ENCODE peak calls at places on chromosome X, in nine cellular contexts. X is AG10803; O is natural killer cell; N is fibroblast of villous mesenchyme; J is colonic mucosa; M is CD4-positive, alpha-beta T cell; F is RWPE1; H is heart left ventricle; Q is AG09319. V is an unnamed sample.

GRCh38 chrX:132171881-132172280 is 44.1 kb upstream of the FRMD7 start:
- DNase-seq in M (no peak), O (no peak), J (no peak), Q (no peak), H (no peak), F (no peak), N (no peak), X (no peak), V (no peak)

GRCh38 chrX:132918523-132918922 is 39.9 kb downstream of the HS6ST2 start:
- DNase-seq in X (no peak), F (no peak), M (no peak), H (no peak), N (no peak), O (no peak), Q (no peak), J (no peak), V (no peak)

GRCh38 chrX:108537005-108537404 is 97.4 kb downstream of the COL4A5 start:
- DNase-seq in Q (peak), F (peak), J (peak), H (no peak), O (no peak), M (no peak), X (peak), N (peak), V (no peak)

GRCh38 chrX:125287282-125287681 is 32.4 kb upstream of the TEX13C start:
- DNase-seq in Q (no peak), F (no peak), X (no peak), J (no peak), O (no peak), H (no peak), N (no peak), M (no peak), V (no peak)

GRCh38 chrX:78123190-78123589 is 16.3 kb downstream of the TAF9B start:
- DNase-seq in H (no peak), M (no peak), N (no peak), F (no peak), O (no peak), X (peak), J (no peak), Q (no peak), V (no peak)

GRCh38 chrX:131305926-131306325 is 16.8 kb upstream of the IGSF1 start:
- DNase-seq in X (no peak), N (no peak), F (no peak), J (no peak), Q (no peak), O (no peak), M (no peak), H (no peak), V (no peak)

GRCh38 chrX:2984342-2984741 is 22.0 kb upstream of the ARSH start:
- DNase-seq in F (no peak), J (no peak), X (no peak), H (no peak), M (no peak), N (no peak), O (no peak), Q (no peak), V (no peak)

GRCh38 chrX:70592091-70592490 is 147.5 kb downstream of the DLG3 start:
- DNase-seq in H (no peak), J (no peak), Q (peak), M (no peak), N (peak), O (no peak), X (peak), F (peak), V (no peak)

GRCh38 chrX:75746891-75747639 is 38.0 kb downstream of the MAGEE2 start:
- DNase-seq in Q (no peak), M (peak), J (peak), F (peak), X (peak), N (peak), H (peak), O (no peak), V (peak)

GRCh38 chrX:15471016-15471415 is 22.1 kb downstream of the PIR start:
- DNase-seq in H (peak), J (peak), O (peak), N (peak), Q (no peak), X (peak), F (peak), M (peak), V (peak)

GRCh38 chrX:49186125-49187027 is at the start of gene PRICKLE3:
- DNase-seq in X (peak), H (peak), N (peak), M (peak), F (no peak), J (peak), O (peak), Q (no peak), V (peak)

GRCh38 chrX:74922922-74923321 is 2.3 kb downstream of the NEXMIF start:
- DNase-seq in M (no peak), X (no peak), J (no peak), Q (no peak), N (no peak), O (no peak), F (no peak), H (no peak), V (no peak)

GRCh38 chrX:153762636-153763173 is 1.3 kb upstream of the PLXNB3 start:
- DNase-seq in H (no peak), O (no peak), X (no peak), F (no peak), N (no peak), M (no peak), J (no peak), Q (no peak), V (no peak)

DNA sequence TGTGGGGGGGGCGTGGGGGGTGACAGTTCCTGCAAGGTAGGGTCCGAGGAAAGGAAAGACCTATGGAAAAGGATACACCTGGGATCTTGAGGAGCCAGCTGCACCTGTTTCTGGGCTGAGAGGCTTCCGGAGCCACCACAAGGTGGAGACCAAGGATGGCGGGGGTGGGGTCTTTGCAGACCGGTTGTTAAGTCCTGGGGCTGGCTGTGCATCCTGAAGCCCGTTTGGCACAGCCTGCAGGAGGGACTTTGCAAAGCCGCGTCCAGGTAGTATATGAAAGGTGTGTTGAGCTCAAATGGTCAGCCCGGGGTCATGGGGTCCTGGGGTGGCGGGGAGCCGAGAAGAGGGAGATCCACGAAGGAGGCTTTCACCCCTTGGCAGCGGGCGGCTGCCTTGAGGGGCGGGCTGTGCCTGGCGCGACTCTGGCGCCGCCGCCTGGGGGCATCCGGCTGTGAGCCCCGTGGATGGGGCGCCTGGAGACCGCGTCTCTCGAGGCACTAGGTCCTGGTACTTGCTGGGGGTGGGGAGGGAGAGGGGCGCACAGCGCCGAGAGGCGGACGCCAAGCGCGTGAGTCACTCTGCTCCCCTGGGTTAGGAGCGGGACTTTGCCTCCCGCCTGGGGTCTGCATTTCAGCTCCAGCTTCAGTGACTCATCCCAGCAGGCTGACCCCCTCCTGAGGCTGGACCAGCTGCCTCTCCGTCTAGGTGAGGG is 58.2 kb upstream of the DYNLT3 start:
- DNase-seq in N (peak), J (no peak), O (no peak), M (no peak), H (peak), F (no peak), X (peak), Q (no peak), V (peak)
- TF ChIP-seq CTCF in N (peak), J (no peak), O (no peak), M (no peak), H (no peak), F (no peak), X (no peak), Q (peak), V (peak)

DNA sequence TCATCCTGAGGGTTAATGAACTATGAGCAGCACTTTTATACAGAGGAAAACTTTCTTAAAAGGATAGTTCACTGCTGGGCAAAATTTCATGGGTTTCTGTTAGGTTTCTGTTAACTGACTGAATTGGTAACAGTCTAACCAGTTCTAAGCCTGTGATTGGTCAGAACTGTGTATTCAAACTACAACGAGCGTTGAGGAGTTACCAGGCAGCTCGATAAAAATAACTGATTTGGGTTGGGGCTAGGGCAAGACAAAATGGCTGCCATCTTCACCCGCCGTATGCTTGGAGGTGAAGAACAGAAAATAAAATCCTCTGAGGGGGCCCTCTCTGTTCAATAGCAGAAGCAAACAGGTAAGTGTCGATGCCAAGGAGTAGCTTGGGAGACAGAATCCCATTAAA is 22.0 kb downstream of the FAM133A start:
- DNase-seq in O (no peak), X (peak), F (no peak), M (no peak), H (no peak), N (no peak), Q (no peak), J (no peak), V (no peak)
- TF ChIP-seq CTCF in O (no peak), X (no peak), F (no peak), M (no peak), H (no peak), N (no peak), Q (no peak), J (no peak), V (no peak)

DNA sequence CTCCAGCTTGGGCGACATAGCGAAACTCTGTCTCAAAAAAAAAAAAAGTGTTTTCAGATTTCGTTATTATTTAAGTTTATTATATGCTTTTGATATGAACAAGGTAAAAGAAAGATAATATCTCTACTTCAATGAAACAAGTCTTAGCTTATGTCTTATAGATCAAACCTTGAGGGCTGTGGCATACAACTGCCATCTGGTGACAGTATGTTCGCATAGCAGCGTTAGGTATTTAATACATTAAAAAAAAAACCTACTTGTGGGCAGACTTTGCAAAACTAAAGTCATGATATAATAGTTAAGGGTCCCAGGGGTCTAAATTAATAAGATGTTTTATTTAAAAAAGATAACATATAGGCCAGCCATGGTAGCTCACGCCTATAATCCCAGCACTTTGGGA is 161.2 kb upstream of the AMOT start:
- DNase-seq in M (no peak), N (no peak), O (no peak), Q (no peak), J (no peak), H (no peak), X (peak), F (no peak), V (no peak)
- TF ChIP-seq CTCF in M (no peak), N (no peak), O (no peak), Q (peak), J (no peak), H (no peak), X (peak), F (no peak), V (peak)

DNA sequence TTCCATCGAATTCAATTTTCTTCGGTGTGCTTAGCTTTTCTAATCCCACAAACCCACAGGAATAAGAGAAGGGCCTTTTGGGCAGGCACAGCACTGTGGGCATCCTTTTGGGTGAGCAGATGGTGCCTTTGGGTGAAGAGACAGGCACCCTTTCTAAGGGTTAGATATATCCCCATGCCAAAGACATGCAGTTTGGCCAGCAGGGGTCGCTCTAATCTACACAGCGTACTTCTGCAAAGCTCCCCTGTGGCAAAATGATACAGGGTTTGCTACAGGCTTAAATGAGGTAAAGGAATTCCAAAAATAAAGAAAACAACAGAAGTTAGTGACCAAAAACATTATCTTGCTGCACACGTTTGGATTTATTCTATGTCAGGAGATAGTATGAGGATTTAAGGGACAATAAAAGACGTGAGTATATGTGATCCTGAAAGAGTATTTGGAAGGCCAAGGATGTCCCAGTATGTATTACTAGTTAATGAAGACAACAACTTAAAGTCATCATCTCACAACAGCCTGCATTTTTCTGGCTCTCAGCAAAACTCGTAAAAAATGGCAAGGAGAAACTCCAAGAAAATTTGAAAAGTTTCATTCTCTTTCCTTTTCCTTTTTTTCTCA is 49.5 kb downstream of the PHEX start:
- DNase-seq in H (peak), J (peak), M (peak), N (peak), Q (no peak), O (peak), X (peak), F (no peak), V (peak)
- TF ChIP-seq CTCF in H (peak), J (peak), M (peak), N (peak), Q (peak), O (peak), X (peak), F (peak), V (peak)

GRCh38 chrX:30635630-30636029 is 17.6 kb upstream of the GK start:
- DNase-seq in Q (no peak), N (peak), M (no peak), J (no peak), X (no peak), F (no peak), O (no peak), H (no peak), V (no peak)
- TF ChIP-seq CTCF in Q (peak), N (peak), M (peak), J (peak), X (peak), F (no peak), O (peak), H (peak), V (peak)

GRCh38 chrX:10193587-10193986 is 36.8 kb downstream of the CLCN4 start:
- DNase-seq in N (no peak), J (no peak), X (no peak), H (no peak), M (no peak), Q (no peak), O (no peak), F (no peak), V (no peak)

GRCh38 chrX:10186355-10186754 is 29.6 kb downstream of the CLCN4 start:
- DNase-seq in Q (no peak), O (no peak), M (no peak), J (no peak), H (no peak), F (no peak), N (no peak), X (peak), V (no peak)

GRCh38 chrX:10189317-10190268 is 32.8 kb downstream of the CLCN4 start:
- DNase-seq in J (peak), O (peak), N (peak), H (peak), M (peak), F (peak), Q (no peak), X (peak), V (peak)

GRCh38 chrX:10187421-10187820 is 30.6 kb downstream of the CLCN4 start:
- DNase-seq in O (no peak), N (no peak), Q (no peak), J (no peak), F (no peak), H (no peak), M (no peak), X (no peak), V (no peak)

GRCh38 chrX:10190367-10190766 is 33.6 kb downstream of the CLCN4 start:
- DNase-seq in O (no peak), J (no peak), M (no peak), Q (peak), F (peak), N (peak), X (peak), H (peak), V (no peak)
- TF ChIP-seq CTCF in O (no peak), J (no peak), M (no peak), Q (peak), F (peak), N (peak), X (peak), H (peak), V (peak)

DNA sequence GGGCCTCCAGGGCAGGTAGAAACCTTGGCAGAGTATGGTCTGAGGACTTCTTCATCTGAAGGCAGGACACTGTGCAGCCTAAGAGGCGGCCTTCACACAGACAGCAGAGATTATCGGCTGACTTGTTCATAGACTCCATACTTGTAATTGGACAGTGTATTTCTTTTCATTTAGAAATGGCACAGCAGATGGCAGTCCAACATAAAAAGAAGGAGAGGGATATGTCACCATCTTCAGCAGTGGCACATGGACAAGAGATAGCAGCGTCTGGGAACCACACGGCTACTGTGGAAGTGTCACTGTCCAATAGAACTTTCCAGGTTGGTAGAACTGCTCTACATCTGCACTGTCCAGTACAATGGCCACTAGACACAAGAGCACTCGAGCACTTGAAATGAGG is 21.7 kb upstream of the GEMIN8 start:
- DNase-seq in Q (no peak), H (no peak), X (peak), J (no peak), F (no peak), M (no peak), O (no peak), N (no peak), V (no peak)
- TF ChIP-seq CTCF in Q (no peak), H (no peak), X (peak), J (no peak), F (no peak), M (no peak), O (no peak), N (no peak), V (no peak)

GRCh38 chrX:17355976-17356375 is 19.0 kb upstream of the NHS start:
- DNase-seq in F (no peak), M (no peak), O (no peak), X (no peak), J (no peak), Q (no peak), N (no peak), H (no peak), V (no peak)

GRCh38 chrX:17361620-17362019 is 13.4 kb upstream of the NHS start:
- DNase-seq in H (no peak), M (no peak), X (no peak), O (no peak), N (no peak), F (no peak), Q (no peak), J (no peak), V (no peak)

GRCh38 chrX:17359500-17359899 is 15.5 kb upstream of the NHS start:
- DNase-seq in O (no peak), Q (no peak), X (peak), J (no peak), F (no peak), N (peak), H (no peak), M (no peak), V (no peak)
- TF ChIP-seq CTCF in O (no peak), Q (no peak), X (no peak), J (no peak), F (no peak), N (no peak), H (no peak), M (no peak), V (no peak)

GRCh38 chrX:41759817-41760216 is 35.8 kb downstream of the GPR82 start:
- DNase-seq in F (no peak), J (no peak), Q (no peak), M (no peak), H (no peak), N (peak), X (peak), O (no peak), V (no peak)
- TF ChIP-seq CTCF in F (no peak), J (peak), Q (peak), M (no peak), H (peak), N (peak), X (peak), O (peak), V (peak)

DNA sequence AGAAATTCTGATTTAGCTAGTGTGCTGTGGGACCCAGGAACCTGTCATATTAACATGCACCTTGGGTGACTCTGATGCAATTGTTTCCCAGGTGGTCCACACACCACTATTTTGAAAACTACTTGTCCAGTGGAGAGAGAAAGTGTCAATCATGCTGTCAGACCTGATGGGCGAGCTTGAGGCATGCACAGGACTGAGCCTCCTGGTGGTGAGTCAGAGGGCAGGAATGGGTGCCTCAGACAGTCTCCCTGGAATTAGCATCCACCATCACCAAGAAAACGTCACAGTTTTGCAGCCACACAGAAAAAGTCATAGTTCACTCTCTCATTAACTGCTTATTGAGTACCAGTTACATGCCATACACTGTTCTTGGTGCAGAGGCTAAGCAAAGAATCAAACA is 181.8 kb upstream of the MAOA start:
- DNase-seq in Q (no peak), H (no peak), J (no peak), N (no peak), F (peak), X (no peak), M (no peak), O (no peak), V (no peak)
- TF ChIP-seq CTCF in Q (no peak), H (no peak), J (no peak), N (no peak), F (no peak), X (no peak), M (no peak), O (no peak), V (no peak)

V was measured in progenitor cell of endocrine pancreas.